ENCODE peak calls at places on chromosomes 13 and 19, in nine cellular contexts. G, C, P, W, H, N, Y, U and Q are unnamed samples.

GRCh38 chr13:94154362-94154761 is 325.1 kb downstream of the DCT start:
- DNase-seq in G (peak), C (no peak), P (peak), N (no peak), U (no peak), Y (no peak), W (peak), H (no peak), Q (peak)

GRCh38 chr13:24624363-24624762 is 55.8 kb upstream of the ATP12A start:
- DNase-seq in G (no peak), U (no peak), N (no peak), W (no peak), C (no peak), H (no peak), Y (no peak), P (no peak), Q (no peak)

GRCh38 chr19:54893406-54893805 is 12.5 kb upstream of the NCR1 start:
- DNase-seq in C (no peak), H (no peak), U (no peak), W (no peak), Y (no peak), P (no peak), N (no peak), G (no peak), Q (no peak)

GRCh38 chr13:102580552-102581169 is 16.1 kb upstream of the TPP2 start:
- DNase-seq in G (peak), W (no peak), C (peak), U (no peak), N (peak), Y (no peak), H (no peak), P (peak), Q (peak)

GRCh38 chr13:27965740-27966640 is 3.1 kb downstream of the CDX2 start:
- DNase-seq in N (no peak), W (no peak), C (no peak), G (no peak), H (no peak), P (no peak), Y (no peak), U (no peak), Q (no peak)

GRCh38 chr13:42525035-42525504 is 48.9 kb upstream of the TNFSF11 start:
- DNase-seq in H (no peak), P (peak), C (no peak), N (no peak), U (no peak), Y (no peak), W (no peak), G (no peak), Q (peak)

GRCh38 chr19:43731346-43731745 is 15.5 kb downstream of the IRGC start:
- DNase-seq in Y (no peak), G (no peak), U (no peak), W (no peak), P (no peak), N (no peak), H (no peak), C (no peak), Q (no peak)

GRCh38 chr13:99035715-99036114 is 57.9 kb upstream of the DOCK9 start:
- DNase-seq in U (no peak), N (no peak), G (no peak), Y (no peak), W (no peak), H (no peak), P (no peak), C (no peak), Q (no peak)

GRCh38 chr13:32115069-32115468 is 83.5 kb downstream of the FRY start:
- DNase-seq in N (no peak), U (no peak), H (no peak), C (no peak), G (no peak), W (no peak), Y (no peak), P (no peak), Q (no peak)

GRCh38 chr19:43148233-43148632 is 38.1 kb downstream of the PSG5 start:
- DNase-seq in W (peak), N (no peak), G (peak), H (no peak), C (no peak), U (no peak), Y (no peak), P (no peak), Q (peak)